ENCODE peak calls at places on chromosomes 4 and X, in four cellular contexts. Q, T, J and K are unnamed samples.

GRCh38 chr4:48041535-48042137 is 25.1 kb downstream of the NIPAL1 start:
- DNase-seq in Q (no peak), T (no peak), J (no peak), K (no peak)

GRCh38 chr4:123017636-123018390 is 95.4 kb upstream of the NUDT6 start:
- DNase-seq in J (no peak), Q (no peak), T (no peak), K (no peak)

GRCh38 chrX:23952401-23952800 is 44.6 kb downstream of the CXorf58 start:
- DNase-seq in T (no peak), Q (no peak), J (no peak), K (no peak)

GRCh38 chr4:122776916-122777315 is 44.4 kb downstream of the BBS12 start:
- DNase-seq in Q (no peak), T (no peak), J (no peak), K (no peak)

GRCh38 chr4:15042529-15043167 is 40.4 kb downstream of the CPEB2 start:
- DNase-seq in T (no peak), Q (no peak), J (no peak), K (no peak)

GRCh38 chr4:40887690-40888089 is 137.9 kb downstream of the NSUN7 start:
- DNase-seq in T (no peak), Q (no peak), J (no peak), K (no peak)

GRCh38 chr4:9942921-9943600 is 78.2 kb downstream of the SLC2A9 start:
- DNase-seq in Q (no peak), T (no peak), J (no peak), K (no peak)

GRCh38 chr4:7134737-7135388 is 57.5 kb upstream of the SORCS2 start:
- DNase-seq in T (no peak), J (no peak), Q (no peak), K (no peak)

GRCh38 chr4:44646151-44646550 is 5.3 kb downstream of the YIPF7 start:
- DNase-seq in Q (no peak), T (no peak), J (no peak), K (no peak)

GRCh38 chr4:149164282-149164681 is 651.4 kb downstream of the IQCM start:
- DNase-seq in T (no peak), Q (no peak), J (no peak), K (no peak)

GRCh38 chr4:141427726-141428296 is 207.1 kb downstream of the ZNF330 start:
- DNase-seq in J (no peak), Q (no peak), T (no peak), K (no peak)

GRCh38 chrX:44032479-44032878 is 59.3 kb upstream of the NDP start:
- DNase-seq in Q (no peak), J (no peak), T (no peak), K (no peak)

GRCh38 chr4:137956256-137956655 is 285.9 kb downstream of the SLC7A11 start:
- DNase-seq in Q (no peak), J (no peak), T (no peak), K (no peak)

GRCh38 chr4:137961051-137961438 is 281.1 kb downstream of the SLC7A11 start:
- DNase-seq in J (no peak), T (no peak), Q (peak), K (no peak)

GRCh38 chr4:137955615-137956014 is 286.5 kb downstream of the SLC7A11 start:
- DNase-seq in T (no peak), J (no peak), Q (no peak), K (no peak)

GRCh38 chr4:137960371-137961050 is 281.6 kb downstream of the SLC7A11 start:
- DNase-seq in Q (no peak), J (no peak), T (no peak), K (no peak)
- TF ChIP-seq SPI1 in Q (no peak), J (no peak), T (no peak), K (no peak)

DNA sequence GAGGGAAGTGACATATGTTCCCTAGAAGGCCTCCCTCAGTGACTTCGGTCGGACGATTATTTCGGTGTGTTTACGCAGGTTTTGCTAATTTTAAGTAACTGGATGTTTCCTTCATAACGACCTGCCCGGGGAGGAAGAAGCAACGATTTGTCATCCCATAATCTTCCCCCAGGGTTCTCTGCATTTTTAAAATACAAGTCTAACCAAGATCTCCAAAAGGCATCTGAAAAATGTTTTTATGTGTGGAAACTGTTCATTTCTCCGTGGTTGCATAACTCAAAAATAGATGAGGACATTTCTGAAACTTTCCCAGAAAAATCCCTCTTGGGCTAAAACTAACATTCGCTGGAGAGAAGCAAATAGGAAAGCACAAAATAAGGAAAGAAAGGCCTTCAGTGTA is 195.4 kb downstream of the SHOX start:
- DNase-seq in T (no peak), Q (no peak), J (no peak), K (no peak)
- TF ChIP-seq SPI1 in T (no peak), Q (no peak), J (no peak), K (no peak)

GRCh38 chr4:21512351-21512750 is 436.2 kb downstream of the KCNIP4 start:
- DNase-seq in J (no peak), Q (no peak), T (no peak), K (no peak)

GRCh38 chr4:21507439-21507838 is 441.1 kb downstream of the KCNIP4 start:
- DNase-seq in Q (no peak), J (no peak), T (no peak), K (no peak)
- TF ChIP-seq SPI1 in Q (no peak), J (no peak), T (no peak), K (no peak)

GRCh38 chrX:122703762-122704161 is 480.3 kb upstream of the GRIA3 start:
- DNase-seq in T (no peak), J (no peak), Q (no peak), K (no peak)
- TF ChIP-seq SPI1 in T (no peak), J (no peak), Q (no peak), K (no peak)

DNA sequence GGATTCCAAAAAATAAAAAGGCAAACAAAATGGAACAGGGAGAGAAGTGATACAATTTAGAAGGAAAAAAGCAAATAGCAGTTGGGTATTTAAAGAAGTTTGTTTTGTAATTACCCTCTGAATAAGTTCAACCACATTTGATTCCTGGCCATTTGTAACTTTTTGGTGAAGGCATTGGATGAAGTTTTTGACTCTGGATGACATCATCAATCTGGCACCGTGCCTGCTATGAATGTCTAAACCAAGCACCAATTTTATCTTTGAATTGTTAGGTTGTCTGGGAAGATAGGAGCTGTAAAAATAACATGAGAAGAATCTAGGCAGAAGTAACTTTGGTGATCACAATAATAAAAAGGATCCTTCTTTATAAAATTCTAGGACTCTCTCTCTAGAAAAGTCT is 29.5 kb downstream of the TMPRSS11A start:
- DNase-seq in Q (no peak), J (no peak), T (no peak), K (no peak)
- TF ChIP-seq SPI1 in Q (no peak), J (no peak), T (no peak), K (no peak)